ENCODE peak calls at places on chromosomes 5 and 9, in eight cellular contexts. One of them, this sample, is unnamed.

GRCh38 chr5:80140496-80140895 is 105.3 kb downstream of the THBS4 start:
- DNase-seq in right atrium auricular region: peak
- DNase-seq in WERI-Rb-1: no peak
- DNase-seq in HepG2: no peak
- DNase-seq in AG09309: no peak
- DNase-seq in MM.1S: no peak
- DNase-seq in lower leg skin: no peak
- DNase-seq in psoas muscle: no peak
- DNase-seq in this sample: no peak

GRCh38 chr5:163473613-163474243 is 13.3 kb downstream of the HMMR start:
- DNase-seq in MM.1S: peak
- DNase-seq in WERI-Rb-1: no peak
- DNase-seq in right atrium auricular region: no peak
- DNase-seq in HepG2: no peak
- DNase-seq in psoas muscle: no peak
- DNase-seq in lower leg skin: no peak
- DNase-seq in AG09309: no peak
- DNase-seq in this sample: peak

GRCh38 chr5:107501965-107502691 is 168.6 kb downstream of the EFNA5 start:
- DNase-seq in lower leg skin: no peak
- DNase-seq in HepG2: no peak
- DNase-seq in right atrium auricular region: no peak
- DNase-seq in AG09309: no peak
- DNase-seq in WERI-Rb-1: no peak
- DNase-seq in psoas muscle: no peak
- DNase-seq in MM.1S: no peak
- DNase-seq in this sample: no peak

GRCh38 chr5:82329393-82329792 is 51.2 kb upstream of the RPS23 start:
- DNase-seq in psoas muscle: no peak
- DNase-seq in lower leg skin: no peak
- DNase-seq in WERI-Rb-1: no peak
- DNase-seq in AG09309: no peak
- DNase-seq in MM.1S: no peak
- DNase-seq in HepG2: no peak
- DNase-seq in right atrium auricular region: no peak
- DNase-seq in this sample: no peak

GRCh38 chr9:128619779-128620178 is 36.9 kb downstream of the DYNC2I2 start:
- DNase-seq in WERI-Rb-1: no peak
- DNase-seq in MM.1S: no peak
- DNase-seq in HepG2: no peak
- DNase-seq in psoas muscle: no peak
- DNase-seq in lower leg skin: no peak
- DNase-seq in AG09309: no peak
- DNase-seq in right atrium auricular region: no peak
- DNase-seq in this sample: no peak

GRCh38 chr9:99244300-99245260 is 22.5 kb downstream of the SEC61B start:
- DNase-seq in HepG2: no peak
- DNase-seq in psoas muscle: no peak
- DNase-seq in WERI-Rb-1: no peak
- DNase-seq in AG09309: no peak
- DNase-seq in lower leg skin: no peak
- DNase-seq in right atrium auricular region: no peak
- DNase-seq in MM.1S: peak
- DNase-seq in this sample: peak

GRCh38 chr5:24188196-24188595 is 456.6 kb downstream of the CDH10 start:
- DNase-seq in HepG2: no peak
- DNase-seq in right atrium auricular region: no peak
- DNase-seq in AG09309: no peak
- DNase-seq in WERI-Rb-1: no peak
- DNase-seq in MM.1S: no peak
- DNase-seq in psoas muscle: no peak
- DNase-seq in lower leg skin: no peak
- DNase-seq in this sample: no peak

GRCh38 chr5:133932441-133933168 is 35.8 kb downstream of the C5orf15 start:
- DNase-seq in right atrium auricular region: no peak
- DNase-seq in psoas muscle: no peak
- DNase-seq in lower leg skin: no peak
- DNase-seq in HepG2: no peak
- DNase-seq in MM.1S: no peak
- DNase-seq in AG09309: no peak
- DNase-seq in WERI-Rb-1: no peak
- DNase-seq in this sample: peak

GRCh38 chr5:108588323-108588722 is 159.4 kb upstream of the FER start:
- DNase-seq in lower leg skin: no peak
- DNase-seq in HepG2: no peak
- DNase-seq in psoas muscle: no peak
- DNase-seq in right atrium auricular region: no peak
- DNase-seq in WERI-Rb-1: no peak
- DNase-seq in AG09309: no peak
- DNase-seq in MM.1S: no peak
- DNase-seq in this sample: no peak

DNA sequence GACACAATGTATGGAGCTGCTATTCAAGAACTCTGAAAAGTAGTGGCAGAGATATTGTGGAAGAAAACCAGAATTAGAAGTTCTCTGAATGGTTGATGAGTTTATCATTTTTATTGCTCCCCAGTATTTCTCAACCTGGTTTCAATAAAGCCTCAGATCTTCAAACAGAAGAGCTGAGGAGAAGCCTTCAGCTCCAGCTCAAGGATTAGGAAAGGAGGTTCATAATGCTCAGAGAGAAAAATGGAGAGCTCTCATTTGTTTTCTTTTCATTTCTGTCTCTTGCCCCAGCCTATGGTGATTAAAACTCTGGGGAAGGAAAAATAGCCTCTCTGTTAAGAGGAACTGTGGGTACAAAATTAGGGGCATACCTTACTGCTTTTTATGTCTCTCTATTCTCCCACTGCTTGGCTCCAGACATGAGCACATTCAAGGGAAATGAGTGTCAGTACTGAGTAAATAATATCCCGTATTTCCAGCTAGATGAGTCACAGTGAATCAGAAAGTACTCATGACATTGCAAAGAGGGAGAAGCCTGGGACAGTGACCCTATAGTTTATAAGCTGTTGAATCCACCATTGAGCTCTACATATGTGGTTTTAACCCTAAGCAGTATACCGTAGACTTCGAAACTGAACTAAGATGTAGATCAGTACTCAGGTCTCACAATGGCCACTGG is 138.1 kb downstream of the EMB start:
- DNase-seq in right atrium auricular region: no peak
- DNase-seq in psoas muscle: no peak
- DNase-seq in MM.1S: no peak
- DNase-seq in lower leg skin: no peak
- DNase-seq in HepG2: no peak
- DNase-seq in WERI-Rb-1: no peak
- DNase-seq in AG09309: no peak
- DNase-seq in this sample: no peak
- TF ChIP-seq CTCF in right atrium auricular region: no peak
- TF ChIP-seq CTCF in psoas muscle: no peak
- TF ChIP-seq CTCF in MM.1S: no peak
- TF ChIP-seq CTCF in lower leg skin: no peak
- TF ChIP-seq CTCF in HepG2: no peak
- TF ChIP-seq CTCF in WERI-Rb-1: no peak
- TF ChIP-seq CTCF in AG09309: no peak
- TF ChIP-seq CTCF in this sample: no peak

DNA sequence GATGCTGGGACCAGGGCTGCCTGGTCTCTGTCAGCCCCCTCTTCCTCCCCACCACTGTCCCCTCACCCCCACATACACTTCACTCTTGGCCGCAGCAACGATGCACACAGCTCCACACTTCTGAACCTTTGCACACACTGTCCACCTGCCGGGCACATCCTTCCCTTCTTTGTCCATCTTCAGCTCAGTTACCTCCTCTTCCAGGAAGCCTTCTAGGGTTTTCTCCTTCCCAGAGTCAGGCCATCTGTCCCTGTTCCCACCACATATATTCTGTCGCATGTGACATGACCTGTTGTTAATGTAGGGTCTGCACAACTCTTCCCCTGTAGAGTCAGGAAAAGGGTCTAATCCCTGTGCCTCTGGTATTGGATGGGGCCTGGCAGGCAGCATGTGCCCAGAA is 38.6 kb upstream of the PHYKPL start:
- DNase-seq in AG09309: no peak
- DNase-seq in WERI-Rb-1: no peak
- DNase-seq in psoas muscle: no peak
- DNase-seq in HepG2: no peak
- DNase-seq in right atrium auricular region: no peak
- DNase-seq in lower leg skin: no peak
- DNase-seq in MM.1S: no peak
- DNase-seq in this sample: no peak
- H3K4me3 ChIP-seq in AG09309: no peak
- H3K4me3 ChIP-seq in WERI-Rb-1: no peak
- H3K4me3 ChIP-seq in psoas muscle: no peak
- H3K4me3 ChIP-seq in HepG2: no peak
- H3K4me3 ChIP-seq in right atrium auricular region: no peak
- H3K4me3 ChIP-seq in lower leg skin: no peak
- H3K4me3 ChIP-seq in MM.1S: no peak
- H3K4me3 ChIP-seq in this sample: no peak

DNA sequence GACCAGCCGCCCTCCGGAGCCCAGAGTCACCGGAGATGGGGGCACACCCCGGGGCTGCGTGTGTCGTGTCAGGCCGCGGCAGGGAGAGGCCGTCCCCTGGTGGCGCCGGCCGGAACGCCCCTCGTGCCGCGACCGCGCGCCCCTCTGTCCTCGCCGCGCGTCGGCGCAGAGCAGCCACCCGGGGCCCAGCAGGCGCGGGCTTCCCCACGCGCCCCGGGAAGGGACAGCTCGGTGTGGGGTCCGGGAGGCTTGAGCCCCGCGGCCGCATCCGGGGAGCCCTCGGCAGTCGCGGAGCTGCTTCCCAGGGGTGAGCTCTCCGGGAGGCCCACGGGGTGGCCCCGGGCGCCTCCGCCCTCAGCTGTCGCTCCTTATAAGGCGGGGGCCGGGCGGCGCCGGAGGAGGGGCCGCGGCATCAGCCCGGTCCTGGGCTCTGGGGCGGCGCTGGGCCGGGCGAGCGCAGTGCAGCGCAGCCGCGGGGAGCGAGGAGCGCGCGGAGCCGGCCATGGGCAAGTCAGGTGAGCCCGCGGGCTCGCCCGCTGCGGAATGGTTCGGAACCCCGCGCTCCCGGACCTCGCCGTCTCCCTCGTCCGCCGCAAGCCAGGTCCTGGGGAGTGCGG is at the start of gene GLIPR2:
- DNase-seq in psoas muscle: peak
- DNase-seq in AG09309: no peak
- DNase-seq in MM.1S: peak
- DNase-seq in HepG2: peak
- DNase-seq in lower leg skin: no peak
- DNase-seq in right atrium auricular region: no peak
- DNase-seq in WERI-Rb-1: peak
- DNase-seq in this sample: peak
- TF ChIP-seq CTCF in psoas muscle: no peak
- TF ChIP-seq CTCF in AG09309: no peak
- TF ChIP-seq CTCF in MM.1S: no peak
- TF ChIP-seq CTCF in HepG2: peak
- TF ChIP-seq CTCF in lower leg skin: no peak
- TF ChIP-seq CTCF in right atrium auricular region: no peak
- TF ChIP-seq CTCF in WERI-Rb-1: peak
- TF ChIP-seq CTCF in this sample: no peak

DNA sequence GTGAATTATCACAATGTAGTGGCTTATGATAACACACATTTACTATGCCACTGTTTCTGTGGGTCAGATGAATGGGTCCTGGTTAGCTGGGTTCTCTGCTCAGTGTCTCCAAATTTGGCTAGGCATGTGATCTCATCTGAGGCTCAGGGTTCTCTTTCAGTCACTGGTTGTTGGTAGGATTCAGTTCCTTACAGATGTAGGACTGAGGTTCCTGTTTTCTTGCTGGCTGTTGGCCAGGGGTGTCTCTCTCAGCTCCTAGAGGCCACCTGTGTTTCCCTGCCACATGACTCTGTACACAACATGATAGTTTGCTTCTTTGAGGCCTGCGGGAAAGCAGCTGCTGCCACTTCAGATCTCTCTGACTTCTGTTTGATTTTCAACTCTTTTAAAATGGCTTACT is 7.1 kb downstream of the NFX1 start:
- DNase-seq in WERI-Rb-1: no peak
- DNase-seq in HepG2: no peak
- DNase-seq in lower leg skin: peak
- DNase-seq in AG09309: no peak
- DNase-seq in psoas muscle: peak
- DNase-seq in MM.1S: peak
- DNase-seq in right atrium auricular region: no peak
- DNase-seq in this sample: peak
- H3K4me3 ChIP-seq in WERI-Rb-1: no peak
- H3K4me3 ChIP-seq in HepG2: no peak
- H3K4me3 ChIP-seq in lower leg skin: no peak
- H3K4me3 ChIP-seq in AG09309: no peak
- H3K4me3 ChIP-seq in psoas muscle: peak
- H3K4me3 ChIP-seq in MM.1S: peak
- H3K4me3 ChIP-seq in right atrium auricular region: no peak
- H3K4me3 ChIP-seq in this sample: peak

GRCh38 chr9:13943176-13943575 is 370.8 kb downstream of the NFIB start:
- DNase-seq in lower leg skin: no peak
- DNase-seq in psoas muscle: no peak
- DNase-seq in MM.1S: no peak
- DNase-seq in right atrium auricular region: no peak
- DNase-seq in HepG2: no peak
- DNase-seq in WERI-Rb-1: no peak
- DNase-seq in AG09309: no peak
- DNase-seq in this sample: no peak

GRCh38 chr9:13948037-13948436 is 365.9 kb downstream of the NFIB start:
- DNase-seq in right atrium auricular region: no peak
- DNase-seq in MM.1S: no peak
- DNase-seq in lower leg skin: no peak
- DNase-seq in WERI-Rb-1: no peak
- DNase-seq in AG09309: no peak
- DNase-seq in HepG2: no peak
- DNase-seq in psoas muscle: no peak
- DNase-seq in this sample: no peak

GRCh38 chr9:13939129-13939528 is 374.8 kb downstream of the NFIB start:
- DNase-seq in WERI-Rb-1: no peak
- DNase-seq in right atrium auricular region: no peak
- DNase-seq in MM.1S: peak
- DNase-seq in HepG2: no peak
- DNase-seq in AG09309: peak
- DNase-seq in psoas muscle: no peak
- DNase-seq in lower leg skin: peak
- DNase-seq in this sample: no peak

GRCh38 chr9:13941686-13942085 is 372.3 kb downstream of the NFIB start:
- DNase-seq in MM.1S: no peak
- DNase-seq in WERI-Rb-1: no peak
- DNase-seq in right atrium auricular region: no peak
- DNase-seq in psoas muscle: no peak
- DNase-seq in AG09309: peak
- DNase-seq in lower leg skin: no peak
- DNase-seq in HepG2: no peak
- DNase-seq in this sample: no peak

GRCh38 chr9:13942695-13943094 is 371.2 kb downstream of the NFIB start:
- DNase-seq in psoas muscle: peak
- DNase-seq in HepG2: no peak
- DNase-seq in lower leg skin: peak
- DNase-seq in MM.1S: no peak
- DNase-seq in right atrium auricular region: no peak
- DNase-seq in AG09309: peak
- DNase-seq in WERI-Rb-1: no peak
- DNase-seq in this sample: no peak
- TF ChIP-seq CTCF in psoas muscle: no peak
- TF ChIP-seq CTCF in HepG2: no peak
- TF ChIP-seq CTCF in lower leg skin: no peak
- TF ChIP-seq CTCF in MM.1S: no peak
- TF ChIP-seq CTCF in right atrium auricular region: no peak
- TF ChIP-seq CTCF in AG09309: no peak
- TF ChIP-seq CTCF in WERI-Rb-1: no peak
- TF ChIP-seq CTCF in this sample: no peak

This sample was measured in GM12865.